ENCODE peak calls at places on chromosomes 1 and 21, in nine cellular contexts. N is fibroblast of pulmonary artery; F is endodermal cell; X is mammary epithelial cell; J is colonic mucosa; Q is tibial artery; U is cardiac fibroblast; C is CD8-positive, alpha-beta T cell; B is heart right ventricle. H is an unnamed sample.

GRCh38 chr1:25564777-25565176 is 21.4 kb downstream of the LDLRAP1 start:
- DNase-seq in N (no peak), F (no peak), X (no peak), J (no peak), Q (no peak), U (no peak), C (no peak), B (no peak), H (no peak)

GRCh38 chr1:224769987-224770693 is 154.0 kb downstream of the CNIH3 start:
- DNase-seq in N (peak; percentile 60), F (no peak), X (no peak), J (no peak), Q (no peak), U (peak; percentile 46), C (no peak), B (no peak), H (no peak)

GRCh38 chr1:216815239-216815955 is 92.2 kb upstream of the ESRRG start:
- DNase-seq in N (peak; percentile 33), F (no peak), X (no peak), J (peak; percentile 18), Q (no peak), U (peak; percentile 26), C (no peak), B (peak; percentile 10), H (no peak)

GRCh38 chr1:202291961-202292712 is 49.6 kb downstream of the UBE2T start:
- DNase-seq in N (peak; percentile 95), F (no peak), X (peak; percentile 82), J (no peak), Q (no peak), U (peak; percentile 92), C (no peak), B (peak; percentile 33), H (peak; percentile 45)

GRCh38 chr1:216830836-216831235 is 107.6 kb upstream of the ESRRG start:
- DNase-seq in N (no peak), F (no peak), X (no peak), J (no peak), Q (no peak), U (no peak), C (no peak), B (no peak), H (no peak)

GRCh38 chr1:5349526-5349925 is 642.7 kb downstream of the NPHP4 start:
- DNase-seq in N (no peak), F (no peak), X (no peak), J (no peak), Q (no peak), U (no peak), C (no peak), B (no peak), H (no peak)

GRCh38 chr1:111252786-111253185 is 25.3 kb downstream of the CHI3L2 start:
- DNase-seq in N (no peak), F (no peak), X (no peak), J (no peak), Q (no peak), U (no peak), C (no peak), B (no peak), H (peak; percentile 73)

GRCh38 chr1:30268923-30269666 is 454.3 kb downstream of the MATN1 start:
- DNase-seq in N (no peak), F (peak; percentile 40), X (no peak), J (no peak), Q (peak; percentile 20), U (no peak), C (no peak), B (no peak), H (no peak)

GRCh38 chr1:147628441-147628840 is 41.9 kb downstream of the ACP6 start:
- DNase-seq in N (no peak), F (no peak), X (no peak), J (no peak), Q (no peak), U (no peak), C (no peak), B (no peak), H (no peak)

GRCh38 chr21:45010096-45010495 is 64.3 kb upstream of the ADARB1 start:
- DNase-seq in N (peak; percentile 16), F (no peak), X (peak; percentile 86), J (no peak), Q (peak; percentile 27), U (peak; percentile 20), C (no peak), B (no peak), H (no peak)

GRCh38 chr1:18631496-18632217 is 1.0 kb downstream of the PAX7 start:
- DNase-seq in N (no peak), F (no peak), X (no peak), J (no peak), Q (no peak), U (no peak), C (no peak), B (no peak), H (no peak)

GRCh38 chr1:47569681-47570470 is 132.0 kb downstream of the FOXD2 start:
- DNase-seq in N (peak; percentile 85), F (peak; percentile 86), X (peak; percentile 92), J (peak; percentile 59), Q (peak; percentile 83), U (peak; percentile 76), C (no peak), B (no peak), H (peak; percentile 62)

DNA sequence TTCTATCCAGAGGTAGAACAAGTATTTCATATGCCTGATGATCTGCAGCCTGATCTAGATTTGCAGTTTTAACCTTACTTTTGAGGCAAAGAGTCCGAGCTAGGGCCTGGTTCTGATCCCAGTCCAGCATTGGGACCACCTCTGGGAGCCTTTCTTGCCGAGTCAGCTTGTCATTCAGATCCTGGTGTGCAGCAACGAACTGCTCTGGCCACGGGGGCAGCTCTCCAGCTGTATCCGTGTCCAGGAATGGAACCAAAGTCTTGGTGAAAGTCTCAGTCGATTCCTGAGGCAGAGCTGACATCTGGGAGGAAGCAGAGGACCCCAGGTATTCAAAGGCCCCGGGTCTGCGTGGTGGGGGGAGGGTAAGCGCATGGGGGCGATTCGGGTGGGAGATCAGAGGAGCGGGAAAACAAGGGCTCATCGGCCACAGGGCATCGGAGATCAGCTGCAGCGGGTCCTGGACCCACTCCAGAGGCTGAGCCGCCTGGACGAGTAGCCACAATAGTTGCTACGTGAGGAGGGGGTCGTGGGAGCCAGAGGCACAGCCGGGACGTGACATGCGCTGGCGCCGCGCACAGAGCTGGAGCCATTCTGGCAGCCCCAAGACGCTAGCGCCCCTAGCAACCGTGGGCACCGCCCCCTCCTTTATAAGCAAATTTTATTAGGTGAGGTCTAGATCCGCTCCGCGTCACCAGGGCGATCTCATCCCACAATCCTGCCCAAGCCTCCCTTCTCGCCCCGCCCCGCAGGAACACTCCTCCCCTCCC is 32.4 kb upstream of the BSDC1 start:
- DNase-seq in N (peak; percentile 13), F (peak; percentile 64), X (no peak), J (peak; percentile 20), Q (no peak), U (peak; percentile 20), C (no peak), B (no peak), H (no peak)
- H3K4me3 ChIP-seq in N (peak overlapping the region; percentile 34), F (no peak overlapping the region), X (no peak overlapping the region), J (no peak overlapping the region), Q (no peak overlapping the region), U (peak overlapping the region; percentile 18), C (no peak overlapping the region), B (peak overlapping the region; percentile 30), H (peak overlapping the region; percentile 40)

GRCh38 chr1:119141020-119141424 is 569 bp upstream of the WARS2 start:
- DNase-seq in N (peak; percentile 32), F (peak; percentile 77), X (no peak), J (peak; percentile 41), Q (no peak), U (peak; percentile 36), C (peak; percentile 21), B (peak; percentile 26), H (no peak)
- TF ChIP-seq CTCF in N (peak; percentile 32), F (peak; percentile 69), X (peak; percentile 44), J (no peak), Q (no peak), U (peak; percentile 35), C (no peak), B (no peak), H (peak; percentile 43)

GRCh38 chr1:17097787-17098186 is 21.5 kb downstream of the PADI2 start:
- DNase-seq in N (no peak), F (no peak), X (peak; percentile 21), J (peak; percentile 46), Q (no peak), U (no peak), C (no peak), B (no peak), H (no peak)
- H3K4me3 ChIP-seq in N (no peak overlapping the region), F (no peak overlapping the region), X (no peak overlapping the region), J (no peak overlapping the region), Q (no peak overlapping the region), U (no peak overlapping the region), C (no peak overlapping the region), B (no peak overlapping the region), H (no peak overlapping the region)

DNA sequence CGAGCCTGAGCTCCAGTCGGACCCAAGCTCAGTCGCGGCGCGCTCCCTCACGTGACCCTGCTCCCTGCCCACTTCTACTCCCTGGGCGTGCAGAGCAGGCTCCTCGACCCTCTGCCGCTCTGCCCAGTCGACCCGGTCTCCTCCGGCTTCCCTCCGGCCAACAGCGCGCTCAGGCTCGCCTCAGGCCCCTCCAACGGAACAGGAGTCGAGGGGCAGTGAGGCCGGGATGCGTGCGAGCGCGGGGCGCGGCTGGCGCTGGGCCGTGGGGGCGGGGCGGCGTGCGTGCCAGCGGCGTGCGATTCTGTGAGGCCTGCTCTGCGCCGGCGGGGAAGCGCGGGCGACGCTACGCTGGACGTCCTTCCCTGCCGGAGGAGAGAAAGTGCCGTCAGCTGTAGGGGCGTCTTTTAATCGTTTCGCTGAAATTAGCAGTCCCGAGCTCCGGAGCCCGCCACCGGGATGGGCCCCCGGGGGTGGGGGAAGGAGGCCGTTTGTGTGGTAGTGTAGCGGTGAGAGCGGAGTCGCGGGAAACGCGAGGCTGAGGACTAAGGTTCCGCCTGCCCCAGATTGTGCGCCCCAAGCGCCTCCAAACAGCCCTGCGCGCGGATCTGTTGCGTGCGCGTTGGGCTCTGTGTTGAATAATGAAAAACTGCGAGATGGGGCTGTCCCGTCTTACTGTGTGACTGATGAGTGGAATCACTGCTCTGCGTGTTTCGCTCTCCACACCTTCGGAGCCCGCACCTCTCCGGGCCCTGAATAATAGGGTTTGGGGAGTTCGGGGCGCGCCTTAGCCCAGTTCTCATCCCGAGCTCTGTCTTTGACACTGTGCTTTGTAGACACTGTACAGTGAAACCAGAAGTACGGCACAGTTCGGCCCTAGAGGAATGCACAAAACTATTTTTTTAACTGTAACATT is at the start of gene ACBD6:
- DNase-seq in N (peak; percentile 90), F (peak; percentile 94), X (peak; percentile 89), J (peak; percentile 83), Q (peak; percentile 88), U (peak; percentile 90), C (peak; percentile 83), B (peak; percentile 83), H (no peak)
- TF ChIP-seq CTCF in N (peak; percentile 15), F (peak; percentile 25), X (peak; percentile 28), J (no peak), Q (no peak), U (peak; percentile 13), C (no peak), B (no peak), H (peak; percentile 2)

DNA sequence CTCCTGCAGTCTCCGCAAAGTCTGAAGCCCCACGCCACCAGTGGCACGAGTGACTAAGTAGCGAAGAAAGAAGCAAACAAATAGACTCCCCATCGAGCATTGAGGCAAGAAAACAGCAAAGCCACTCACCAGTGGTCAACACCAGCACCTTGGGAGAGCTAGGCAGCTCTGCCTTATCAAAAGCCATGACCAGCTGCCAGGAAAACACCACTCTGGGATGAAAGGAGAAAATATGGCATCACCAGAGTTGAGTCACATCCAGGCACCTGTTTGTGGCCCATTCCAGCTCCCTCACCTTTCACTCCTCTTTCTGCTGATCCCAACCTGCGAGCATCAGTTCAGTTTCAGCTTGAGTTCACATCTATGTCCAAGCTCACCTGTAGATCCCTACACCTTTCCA is 17.2 kb downstream of the PDZK1 start:
- DNase-seq in N (no peak), F (peak; percentile 43), X (peak; percentile 43), J (no peak), Q (no peak), U (no peak), C (no peak), B (no peak), H (no peak)
- H3K4me3 ChIP-seq in N (no peak overlapping the region), F (no peak overlapping the region), X (no peak overlapping the region), J (no peak overlapping the region), Q (no peak overlapping the region), U (no peak overlapping the region), C (peak overlapping the region; percentile 2), B (no peak overlapping the region), H (no peak overlapping the region)